ENCODE peak calls at places on chromosomes 13 and 19, in seven cellular contexts. Q, G, B, M, A, Z and Y are unnamed samples.

GRCh38 chr13:112957295-112957677 is 11.7 kb upstream of the MCF2L start:
- DNase-seq in Q (no peak), G (no peak), B (no peak), M (no peak), A (no peak), Z (no peak), Y (no peak)

GRCh38 chr19:33740811-33741396 is 55.8 kb upstream of the KCTD15 start:
- DNase-seq in Q (peak), G (peak), B (peak), M (peak), A (peak), Z (peak), Y (peak)

GRCh38 chr13:50543767-50544166 is 299.7 kb downstream of the DLEU7 start:
- DNase-seq in Q (peak), G (no peak), B (no peak), M (no peak), A (peak), Z (no peak), Y (no peak)

GRCh38 chr13:51229141-51229540 is 6.9 kb downstream of the FAM124A start:
- DNase-seq in Q (no peak), G (peak), B (no peak), M (no peak), A (no peak), Z (no peak), Y (no peak)

GRCh38 chr13:94558721-94559120 is 37.2 kb downstream of the TGDS start:
- DNase-seq in Q (no peak), G (no peak), B (peak), M (no peak), A (no peak), Z (no peak), Y (no peak)

GRCh38 chr13:39600766-39601165 is 2.2 kb downstream of the LHFPL6 start:
- DNase-seq in Q (no peak), G (peak), B (peak), M (no peak), A (peak), Z (peak), Y (peak)

GRCh38 chr19:23404676-23405075 is 9.4 kb upstream of the ZNF91 start:
- DNase-seq in Q (no peak), G (no peak), B (no peak), M (no peak), A (no peak), Z (no peak), Y (peak)

GRCh38 chr13:88670509-88670908 is 999.3 kb downstream of the SLITRK5 start:
- DNase-seq in Q (no peak), G (no peak), B (no peak), M (no peak), A (no peak), Z (no peak), Y (no peak)

GRCh38 chr19:5921777-5922176 is 7.7 kb downstream of the CAPS start:
- DNase-seq in Q (no peak), G (no peak), B (no peak), M (no peak), A (no peak), Z (no peak), Y (no peak)
- H2BK120ac ChIP-seq in Q (no peak), G (no peak), B (no peak), M (no peak), A (no peak), Z (no peak), Y (no peak)

GRCh38 chr19:38889803-38890202 is 9.6 kb downstream of the SIRT2 start:
- DNase-seq in Q (no peak), G (no peak), B (no peak), M (no peak), A (no peak), Z (no peak), Y (no peak)

GRCh38 chr19:38893341-38893771 is 6.1 kb downstream of the SIRT2 start:
- DNase-seq in Q (no peak), G (no peak), B (no peak), M (no peak), A (no peak), Z (no peak), Y (no peak)

GRCh38 chr19:38890686-38891085 is 8.7 kb downstream of the SIRT2 start:
- DNase-seq in Q (no peak), G (no peak), B (no peak), M (no peak), A (no peak), Z (no peak), Y (no peak)

GRCh38 chr19:38892841-38893240 is 6.6 kb downstream of the SIRT2 start:
- DNase-seq in Q (no peak), G (no peak), B (no peak), M (no peak), A (no peak), Z (no peak), Y (no peak)

GRCh38 chr19:38891791-38892190 is 7.6 kb downstream of the SIRT2 start:
- DNase-seq in Q (no peak), G (no peak), B (no peak), M (no peak), A (no peak), Z (no peak), Y (no peak)
- H2BK120ac ChIP-seq in Q (no peak), G (no peak), B (no peak), M (no peak), A (no peak), Z (no peak), Y (no peak)

DNA sequence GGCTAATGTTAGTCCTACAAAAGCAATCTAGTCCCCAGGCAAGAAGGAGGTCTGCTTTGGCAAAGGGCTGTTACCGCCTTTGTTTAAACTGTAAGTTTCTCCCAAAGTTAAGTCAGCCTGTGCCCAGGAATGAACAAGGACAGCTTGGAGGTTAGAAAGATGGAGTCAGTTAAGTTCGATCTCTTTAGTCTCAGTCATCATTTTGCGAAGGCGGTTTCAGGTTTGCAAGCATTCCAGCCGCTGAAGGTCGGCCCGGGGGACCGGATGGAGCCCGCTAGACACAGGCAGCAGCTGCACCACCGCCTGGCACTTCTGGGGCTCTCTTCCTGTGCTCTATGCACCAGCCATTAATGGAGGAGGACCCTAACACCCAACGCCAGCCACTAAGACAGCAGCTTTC is 91.3 kb downstream of the STK24 start:
- DNase-seq in Q (no peak), G (no peak), B (no peak), M (no peak), A (no peak), Z (no peak), Y (no peak)
- H2BK120ac ChIP-seq in Q (peak), G (no peak), B (no peak), M (no peak), A (no peak), Z (no peak), Y (peak)

GRCh38 chr13:33711441-33711840 is 106.5 kb upstream of the RFC3 start:
- DNase-seq in Q (no peak), G (no peak), B (no peak), M (no peak), A (peak), Z (no peak), Y (no peak)
- H2BK120ac ChIP-seq in Q (no peak), G (no peak), B (no peak), M (no peak), A (no peak), Z (no peak), Y (no peak)

GRCh38 chr19:55694241-55694655 is 19.2 kb downstream of the EPN1 start:
- DNase-seq in Q (no peak), G (no peak), B (no peak), M (no peak), A (no peak), Z (no peak), Y (no peak)
- H2BK120ac ChIP-seq in Q (no peak), G (no peak), B (no peak), M (no peak), A (no peak), Z (no peak), Y (no peak)